ENCODE peak calls at places on chromosomes 16 and 17, in ten cellular contexts. One of them, this sample, is unnamed.
A peak's percentile ranks its signal among the peaks of the same experiment; 100 is the strongest.

GRCh38 chr17:66747561-66748275 is 87.2 kb upstream of the CACNG5 start:
- DNase-seq in cardiac muscle cell: no peak
- DNase-seq in neural crest cell: no peak
- DNase-seq in bronchial epithelial cell: peak; percentile 46
- DNase-seq in body of pancreas: no peak
- DNase-seq in neural progenitor cell: no peak
- DNase-seq in right atrium auricular region: no peak
- DNase-seq in MCF 10A: peak; percentile 63
- DNase-seq in mucosa of descending colon: no peak
- DNase-seq in MM.1S: no peak
- DNase-seq in this sample: no peak

GRCh38 chr17:73616120-73616872 is 27.9 kb downstream of the SDK2 start:
- DNase-seq in body of pancreas: no peak
- DNase-seq in MM.1S: no peak
- DNase-seq in bronchial epithelial cell: no peak
- DNase-seq in cardiac muscle cell: peak; percentile 44
- DNase-seq in MCF 10A: no peak
- DNase-seq in right atrium auricular region: no peak
- DNase-seq in mucosa of descending colon: no peak
- DNase-seq in neural crest cell: no peak
- DNase-seq in neural progenitor cell: no peak
- DNase-seq in this sample: no peak

GRCh38 chr16:52068447-52069074 is 478.4 kb downstream of the TOX3 start:
- DNase-seq in bronchial epithelial cell: peak; percentile 66
- DNase-seq in mucosa of descending colon: no peak
- DNase-seq in MCF 10A: peak; percentile 31
- DNase-seq in cardiac muscle cell: peak; percentile 51
- DNase-seq in neural crest cell: peak; percentile 27
- DNase-seq in body of pancreas: peak; percentile 57
- DNase-seq in neural progenitor cell: peak; percentile 72
- DNase-seq in right atrium auricular region: no peak
- DNase-seq in MM.1S: peak; percentile 10
- DNase-seq in this sample: no peak

GRCh38 chr17:39608601-39609000 is 881 bp upstream of the NEUROD2 start:
- DNase-seq in MCF 10A: no peak
- DNase-seq in cardiac muscle cell: no peak
- DNase-seq in neural progenitor cell: no peak
- DNase-seq in mucosa of descending colon: no peak
- DNase-seq in MM.1S: no peak
- DNase-seq in body of pancreas: no peak
- DNase-seq in bronchial epithelial cell: no peak
- DNase-seq in right atrium auricular region: no peak
- DNase-seq in neural crest cell: no peak
- DNase-seq in this sample: no peak

GRCh38 chr16:1221628-1222552 is 3.2 kb downstream of the TPSG1 start:
- DNase-seq in MCF 10A: peak; percentile 18
- DNase-seq in MM.1S: no peak
- DNase-seq in bronchial epithelial cell: no peak
- DNase-seq in mucosa of descending colon: no peak
- DNase-seq in neural crest cell: no peak
- DNase-seq in cardiac muscle cell: no peak
- DNase-seq in right atrium auricular region: no peak
- DNase-seq in body of pancreas: no peak
- DNase-seq in neural progenitor cell: no peak
- DNase-seq in this sample: no peak

GRCh38 chr16:28984619-28985135 is at the start of gene LAT:
- DNase-seq in mucosa of descending colon: peak; percentile 85
- DNase-seq in MCF 10A: no peak
- DNase-seq in neural crest cell: no peak
- DNase-seq in cardiac muscle cell: no peak
- DNase-seq in bronchial epithelial cell: no peak
- DNase-seq in body of pancreas: no peak
- DNase-seq in MM.1S: peak; percentile 69
- DNase-seq in right atrium auricular region: no peak
- DNase-seq in neural progenitor cell: no peak
- DNase-seq in this sample: no peak

GRCh38 chr17:43645765-43646481 is 15.8 kb downstream of the MEOX1 start:
- DNase-seq in neural progenitor cell: peak; percentile 49
- DNase-seq in body of pancreas: peak; percentile 44
- DNase-seq in MM.1S: no peak
- DNase-seq in bronchial epithelial cell: no peak
- DNase-seq in mucosa of descending colon: peak; percentile 58
- DNase-seq in cardiac muscle cell: no peak
- DNase-seq in right atrium auricular region: peak; percentile 88
- DNase-seq in neural crest cell: no peak
- DNase-seq in MCF 10A: no peak
- DNase-seq in this sample: no peak

GRCh38 chr16:64469906-64470702 is 651.8 kb downstream of the CDH11 start:
- DNase-seq in neural progenitor cell: peak; percentile 19
- DNase-seq in body of pancreas: peak; percentile 34
- DNase-seq in neural crest cell: no peak
- DNase-seq in cardiac muscle cell: peak; percentile 32
- DNase-seq in MCF 10A: no peak
- DNase-seq in mucosa of descending colon: no peak
- DNase-seq in bronchial epithelial cell: peak; percentile 89
- DNase-seq in MM.1S: no peak
- DNase-seq in right atrium auricular region: no peak
- DNase-seq in this sample: no peak

DNA sequence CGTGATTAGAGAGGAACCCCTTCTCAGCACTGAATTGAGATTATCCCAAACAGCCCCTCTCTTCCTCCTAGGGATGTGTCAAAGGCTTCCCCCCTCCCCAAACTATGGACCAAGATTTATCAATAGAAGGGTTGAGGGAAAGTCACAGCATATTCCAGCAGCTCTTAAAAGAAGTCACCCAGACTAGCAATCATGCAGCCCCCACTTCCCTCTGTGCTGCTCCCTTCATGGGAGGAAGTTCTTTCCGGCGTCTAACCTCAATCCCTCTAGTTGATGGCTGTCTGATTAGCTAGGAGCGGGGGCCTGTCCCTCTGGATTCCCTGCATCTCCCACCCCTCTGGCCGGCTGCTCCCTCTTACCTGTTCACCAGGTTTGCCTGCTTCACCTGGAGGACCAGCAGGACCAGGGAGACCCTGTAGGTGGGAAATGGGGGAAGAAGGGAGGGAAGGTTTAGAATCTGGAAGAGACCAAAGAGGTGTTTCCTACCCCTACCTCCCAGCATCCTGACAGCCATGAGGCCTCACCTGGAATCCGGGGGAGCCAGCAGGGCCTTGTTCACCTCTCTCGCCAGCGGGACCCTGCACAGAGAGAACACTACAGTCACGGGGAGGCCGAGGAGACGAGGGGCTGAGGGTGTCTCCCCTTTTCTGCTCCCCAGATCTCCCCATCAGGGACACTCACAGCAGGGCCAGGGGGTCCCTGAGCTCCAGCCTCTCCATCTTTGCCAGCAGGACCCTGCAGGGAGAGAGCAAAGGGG is 9.1 kb downstream of the COL1A1 start:
- DNase-seq in MM.1S: no peak
- DNase-seq in neural crest cell: no peak
- DNase-seq in bronchial epithelial cell: no peak
- DNase-seq in neural progenitor cell: no peak
- DNase-seq in body of pancreas: no peak
- DNase-seq in right atrium auricular region: no peak
- DNase-seq in MCF 10A: no peak
- DNase-seq in mucosa of descending colon: no peak
- DNase-seq in cardiac muscle cell: no peak
- DNase-seq in this sample: no peak
- TF ChIP-seq CTCF in MM.1S: no peak
- TF ChIP-seq CTCF in neural crest cell: no peak
- TF ChIP-seq CTCF in bronchial epithelial cell: no peak
- TF ChIP-seq CTCF in neural progenitor cell: no peak
- TF ChIP-seq CTCF in body of pancreas: no peak
- TF ChIP-seq CTCF in right atrium auricular region: no peak
- TF ChIP-seq CTCF in MCF 10A: no peak
- TF ChIP-seq CTCF in mucosa of descending colon: no peak
- TF ChIP-seq CTCF in cardiac muscle cell: no peak
- TF ChIP-seq CTCF in this sample: no peak

GRCh38 chr16:12339686-12340085 is 363.2 kb downstream of the SNX29 start:
- DNase-seq in bronchial epithelial cell: no peak
- DNase-seq in MCF 10A: no peak
- DNase-seq in mucosa of descending colon: no peak
- DNase-seq in MM.1S: no peak
- DNase-seq in neural crest cell: no peak
- DNase-seq in cardiac muscle cell: no peak
- DNase-seq in body of pancreas: no peak
- DNase-seq in neural progenitor cell: no peak
- DNase-seq in right atrium auricular region: no peak
- DNase-seq in this sample: no peak

GRCh38 chr16:12337776-12338655 is 361.5 kb downstream of the SNX29 start:
- DNase-seq in MM.1S: no peak
- DNase-seq in cardiac muscle cell: no peak
- DNase-seq in mucosa of descending colon: no peak
- DNase-seq in neural progenitor cell: no peak
- DNase-seq in neural crest cell: no peak
- DNase-seq in bronchial epithelial cell: no peak
- DNase-seq in right atrium auricular region: no peak
- DNase-seq in MCF 10A: no peak
- DNase-seq in body of pancreas: no peak
- DNase-seq in this sample: no peak

GRCh38 chr16:12341966-12342365 is 365.4 kb downstream of the SNX29 start:
- DNase-seq in neural progenitor cell: no peak
- DNase-seq in right atrium auricular region: no peak
- DNase-seq in bronchial epithelial cell: no peak
- DNase-seq in mucosa of descending colon: no peak
- DNase-seq in body of pancreas: no peak
- DNase-seq in neural crest cell: no peak
- DNase-seq in MM.1S: no peak
- DNase-seq in MCF 10A: no peak
- DNase-seq in cardiac muscle cell: no peak
- DNase-seq in this sample: no peak

GRCh38 chr16:12341423-12341822 is 364.9 kb downstream of the SNX29 start:
- DNase-seq in cardiac muscle cell: no peak
- DNase-seq in MCF 10A: peak; percentile 48
- DNase-seq in body of pancreas: no peak
- DNase-seq in mucosa of descending colon: no peak
- DNase-seq in neural crest cell: no peak
- DNase-seq in right atrium auricular region: no peak
- DNase-seq in neural progenitor cell: no peak
- DNase-seq in bronchial epithelial cell: peak; percentile 22
- DNase-seq in MM.1S: no peak
- DNase-seq in this sample: no peak

GRCh38 chr16:12340151-12340733 is 363.7 kb downstream of the SNX29 start:
- DNase-seq in cardiac muscle cell: peak; percentile 35
- DNase-seq in bronchial epithelial cell: peak; percentile 36
- DNase-seq in neural progenitor cell: peak; percentile 64
- DNase-seq in neural crest cell: no peak
- DNase-seq in right atrium auricular region: no peak
- DNase-seq in MM.1S: peak; percentile 24
- DNase-seq in mucosa of descending colon: no peak
- DNase-seq in body of pancreas: peak; percentile 73
- DNase-seq in MCF 10A: peak; percentile 54
- DNase-seq in this sample: peak; percentile 49
- TF ChIP-seq CTCF in cardiac muscle cell: peak; percentile 32
- TF ChIP-seq CTCF in bronchial epithelial cell: peak; percentile 58
- TF ChIP-seq CTCF in neural progenitor cell: peak; percentile 71
- TF ChIP-seq CTCF in neural crest cell: peak; percentile 59
- TF ChIP-seq CTCF in right atrium auricular region: no peak
- TF ChIP-seq CTCF in MM.1S: peak; percentile 53
- TF ChIP-seq CTCF in mucosa of descending colon: no peak
- TF ChIP-seq CTCF in body of pancreas: peak; percentile 71
- TF ChIP-seq CTCF in MCF 10A: peak; percentile 32
- TF ChIP-seq CTCF in this sample: no peak

DNA sequence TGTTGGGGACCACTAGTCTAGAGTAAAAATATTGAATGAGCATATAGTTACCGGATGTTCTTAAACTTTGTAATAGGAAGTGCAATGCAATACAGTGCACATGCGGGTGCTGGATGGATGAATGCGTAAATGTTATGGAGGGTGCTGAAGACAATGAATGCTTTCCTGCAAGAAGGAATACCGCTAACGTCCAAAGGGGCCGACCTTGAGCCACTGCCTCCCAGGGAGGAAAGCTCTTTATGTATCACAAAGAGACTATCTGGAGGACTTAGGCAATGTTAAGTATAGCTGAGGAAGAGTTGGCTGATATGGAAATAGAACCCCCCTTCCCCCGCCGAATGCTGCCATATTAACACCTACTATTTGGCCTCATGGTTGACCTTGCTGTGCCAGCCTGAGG is 27.5 kb upstream of the SHCBP1 start:
- DNase-seq in MM.1S: no peak
- DNase-seq in MCF 10A: no peak
- DNase-seq in mucosa of descending colon: no peak
- DNase-seq in neural progenitor cell: no peak
- DNase-seq in cardiac muscle cell: peak; percentile 5
- DNase-seq in body of pancreas: no peak
- DNase-seq in neural crest cell: no peak
- DNase-seq in right atrium auricular region: no peak
- DNase-seq in bronchial epithelial cell: no peak
- DNase-seq in this sample: no peak
- TF ChIP-seq CTCF in MM.1S: no peak
- TF ChIP-seq CTCF in MCF 10A: no peak
- TF ChIP-seq CTCF in mucosa of descending colon: no peak
- TF ChIP-seq CTCF in neural progenitor cell: peak; percentile 11
- TF ChIP-seq CTCF in cardiac muscle cell: no peak
- TF ChIP-seq CTCF in body of pancreas: no peak
- TF ChIP-seq CTCF in neural crest cell: no peak
- TF ChIP-seq CTCF in right atrium auricular region: no peak
- TF ChIP-seq CTCF in bronchial epithelial cell: no peak
- TF ChIP-seq CTCF in this sample: no peak

GRCh38 chr17:14299261-14300093 is 1.4 kb upstream of the HS3ST3B1 start:
- DNase-seq in cardiac muscle cell: peak; percentile 64
- DNase-seq in body of pancreas: peak; percentile 34
- DNase-seq in MM.1S: no peak
- DNase-seq in bronchial epithelial cell: no peak
- DNase-seq in right atrium auricular region: no peak
- DNase-seq in neural crest cell: no peak
- DNase-seq in mucosa of descending colon: peak; percentile 71
- DNase-seq in MCF 10A: no peak
- DNase-seq in neural progenitor cell: peak; percentile 78
- DNase-seq in this sample: no peak

GRCh38 chr17:14302421-14303099 is 1.7 kb downstream of the HS3ST3B1 start:
- DNase-seq in neural crest cell: peak; percentile 76
- DNase-seq in right atrium auricular region: peak; percentile 73
- DNase-seq in bronchial epithelial cell: peak; percentile 51
- DNase-seq in mucosa of descending colon: peak; percentile 90
- DNase-seq in MM.1S: peak; percentile 59
- DNase-seq in neural progenitor cell: peak; percentile 95
- DNase-seq in MCF 10A: peak; percentile 86
- DNase-seq in cardiac muscle cell: peak; percentile 94
- DNase-seq in body of pancreas: peak; percentile 90
- DNase-seq in this sample: peak; percentile 88

GRCh38 chr17:14300628-14301278 is at the start of gene HS3ST3B1:
- DNase-seq in neural crest cell: peak; percentile 98
- DNase-seq in mucosa of descending colon: peak; percentile 99
- DNase-seq in neural progenitor cell: peak; percentile 99
- DNase-seq in MCF 10A: peak; percentile 99
- DNase-seq in cardiac muscle cell: peak; percentile 99
- DNase-seq in body of pancreas: peak; percentile 99
- DNase-seq in right atrium auricular region: peak; percentile 96
- DNase-seq in bronchial epithelial cell: peak; percentile 95
- DNase-seq in MM.1S: peak; percentile 83
- DNase-seq in this sample: peak; percentile 93

GRCh38 chr17:14301761-14302401 is 1.0 kb downstream of the HS3ST3B1 start:
- DNase-seq in bronchial epithelial cell: no peak
- DNase-seq in right atrium auricular region: no peak
- DNase-seq in body of pancreas: peak; percentile 25
- DNase-seq in MM.1S: no peak
- DNase-seq in mucosa of descending colon: peak; percentile 75
- DNase-seq in neural crest cell: no peak
- DNase-seq in cardiac muscle cell: peak; percentile 47
- DNase-seq in MCF 10A: peak; percentile 49
- DNase-seq in neural progenitor cell: peak; percentile 48
- DNase-seq in this sample: peak; percentile 54

DNA sequence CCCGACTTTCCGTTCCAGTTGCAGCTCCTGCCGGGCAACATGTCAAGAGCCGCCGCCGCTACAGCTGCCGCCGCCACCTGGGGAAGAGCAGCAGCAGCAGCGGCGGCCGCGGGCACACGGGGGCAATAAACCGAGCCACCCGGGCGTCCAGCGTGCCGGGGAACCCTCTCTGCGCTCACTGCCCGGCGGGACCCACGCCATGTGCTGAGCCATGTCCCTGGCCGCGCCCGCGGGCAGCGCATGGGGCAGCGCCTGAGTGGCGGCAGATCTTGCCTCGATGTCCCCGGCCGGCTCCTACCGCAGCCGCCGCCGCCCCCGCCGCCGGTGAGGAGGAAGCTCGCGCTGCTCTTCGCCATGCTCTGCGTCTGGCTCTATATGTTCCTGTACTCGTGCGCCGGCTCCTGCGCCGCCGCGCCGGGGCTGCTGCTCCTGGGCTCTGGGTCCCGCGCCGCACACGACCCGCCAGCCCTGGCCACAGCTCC is 439 bp downstream of the HS3ST3B1 start:
- DNase-seq in MCF 10A: no peak
- DNase-seq in right atrium auricular region: no peak
- DNase-seq in body of pancreas: no peak
- DNase-seq in bronchial epithelial cell: peak; percentile 29
- DNase-seq in neural crest cell: no peak
- DNase-seq in neural progenitor cell: peak; percentile 66
- DNase-seq in MM.1S: no peak
- DNase-seq in mucosa of descending colon: no peak
- DNase-seq in cardiac muscle cell: peak; percentile 60
- DNase-seq in this sample: peak; percentile 44
- TF ChIP-seq CTCF in MCF 10A: no peak
- TF ChIP-seq CTCF in right atrium auricular region: no peak
- TF ChIP-seq CTCF in body of pancreas: peak; percentile 25
- TF ChIP-seq CTCF in bronchial epithelial cell: no peak
- TF ChIP-seq CTCF in neural crest cell: peak; percentile 30
- TF ChIP-seq CTCF in neural progenitor cell: peak; percentile 39
- TF ChIP-seq CTCF in MM.1S: no peak
- TF ChIP-seq CTCF in mucosa of descending colon: peak; percentile 6
- TF ChIP-seq CTCF in cardiac muscle cell: no peak
- TF ChIP-seq CTCF in this sample: no peak

This sample was measured in GM13976.